ENCODE peak calls at places on chromosomes 12 and 14, in six cellular contexts. E is HCEC 1CT, H is breast epithelium, C is activated gamma-delta T cell, D is ecto neural progenitor cell, F is non-pigmented ciliary epithelial cell. O is an unnamed sample.
A peak's percentile ranks its signal among the peaks of the same experiment; 100 is the strongest.

GRCh38 chr12:106954462-106955376 is 988 bp upstream of the TMEM263 start:
- DNase-seq in E (peak; percentile 17), H (peak; percentile 38), C (no peak), D (peak; percentile 64), F (no peak), O (peak; percentile 85)

GRCh38 chr12:61654698-61655097 is 605.5 kb upstream of the USP15 start:
- DNase-seq in E (no peak), H (no peak), C (no peak), D (no peak), F (no peak), O (no peak)

GRCh38 chr12:97713972-97714588 is 251.5 kb downstream of the RMST start:
- DNase-seq in E (no peak), H (no peak), C (no peak), D (no peak), F (no peak), O (no peak)

GRCh38 chr14:95597784-95598204 is 62.9 kb downstream of the GLRX5 start:
- DNase-seq in E (peak; percentile 20), H (no peak), C (no peak), D (peak; percentile 80), F (no peak), O (no peak)

GRCh38 chr14:23550827-23551265 is 719 bp downstream of the ZFHX2 start:
- DNase-seq in E (no peak), H (no peak), C (no peak), D (peak; percentile 70), F (no peak), O (peak; percentile 84)

GRCh38 chr14:72692678-72693077 is 201.2 kb downstream of the DPF3 start:
- DNase-seq in E (no peak), H (no peak), C (no peak), D (no peak), F (no peak), O (no peak)

GRCh38 chr14:96362071-96362964 is 823 bp downstream of the ATG2B start:
- DNase-seq in E (peak; percentile 13), H (peak; percentile 19), C (peak; percentile 35), D (no peak), F (no peak), O (peak; percentile 63)

GRCh38 chr12:45415393-45415817 is 199.5 kb downstream of the ANO6 start:
- DNase-seq in E (peak; percentile 99), H (no peak), C (no peak), D (no peak), F (peak; percentile 99), O (no peak)

GRCh38 chr14:69658664-69659261 is 47.4 kb downstream of the SUSD6 start:
- DNase-seq in E (no peak), H (no peak), C (no peak), D (no peak), F (no peak), O (no peak)

GRCh38 chr14:21275261-21275858 is 4.5 kb upstream of the RPGRIP1 start:
- DNase-seq in E (no peak), H (no peak), C (no peak), D (no peak), F (no peak), O (no peak)

GRCh38 chr14:97866664-97867063 is 1069.5 kb downstream of the VRK1 start:
- DNase-seq in E (no peak), H (no peak), C (no peak), D (no peak), F (no peak), O (no peak)

GRCh38 chr12:109773384-109774011 is 59.7 kb downstream of the TRPV4 start:
- DNase-seq in E (no peak), H (no peak), C (no peak), D (no peak), F (no peak), O (peak; percentile 76)

GRCh38 chr12:115979351-115979750 is 298.1 kb downstream of the MED13L start:
- DNase-seq in E (no peak), H (no peak), C (no peak), D (no peak), F (no peak), O (no peak)

GRCh38 chr14:89378119-89378518 is 38.9 kb downstream of the FOXN3 start:
- DNase-seq in E (peak; percentile 31), H (no peak), C (no peak), D (no peak), F (peak; percentile 68), O (no peak)

O was measured in upper lobe of left lung.